ENCODE peak calls at places on chromosome 13, in nine cellular contexts. I, P, S, D, Z, L, N, Q and V are unnamed samples.

GRCh38 chr13:114203536-114203935 is 24.5 kb downstream of the CFAP97D2 start:
- DNase-seq in I (no peak), P (no peak), S (no peak), D (no peak), Z (no peak), L (no peak), N (no peak), Q (no peak), V (peak)

GRCh38 chr13:101327844-101328243 is 88.5 kb downstream of the NALCN start:
- DNase-seq in I (no peak), P (no peak), S (no peak), D (no peak), Z (no peak), L (no peak), N (no peak), Q (no peak), V (no peak)

GRCh38 chr13:110116072-110116487 is 190.9 kb downstream of the COL4A1 start:
- DNase-seq in I (peak), P (no peak), S (no peak), D (peak), Z (peak), L (no peak), N (peak), Q (peak), V (no peak)

GRCh38 chr13:98977568-98978270 is at the start of gene DOCK9:
- DNase-seq in I (peak), P (peak), S (no peak), D (peak), Z (no peak), L (peak), N (peak), Q (peak), V (peak)

GRCh38 chr13:99261040-99261439 is 2.9 kb upstream of the GPR18 start:
- DNase-seq in I (no peak), P (no peak), S (no peak), D (no peak), Z (no peak), L (no peak), N (no peak), Q (no peak), V (no peak)

GRCh38 chr13:47038196-47038595 is 141.3 kb upstream of the HTR2A start:
- DNase-seq in I (no peak), P (no peak), S (no peak), D (no peak), Z (no peak), L (peak), N (peak), Q (peak), V (no peak)

GRCh38 chr13:77176350-77176749 is 149.4 kb upstream of the FBXL3 start:
- DNase-seq in I (peak), P (no peak), S (peak), D (no peak), Z (no peak), L (peak), N (peak), Q (no peak), V (peak)

GRCh38 chr13:94546071-94546839 is 49.7 kb downstream of the TGDS start:
- DNase-seq in I (no peak), P (no peak), S (no peak), D (no peak), Z (no peak), L (no peak), N (no peak), Q (peak), V (no peak)

GRCh38 chr13:27728271-27728670 is 64.0 kb upstream of the GSX1 start:
- DNase-seq in I (no peak), P (no peak), S (no peak), D (peak), Z (no peak), L (no peak), N (no peak), Q (peak), V (no peak)

DNA sequence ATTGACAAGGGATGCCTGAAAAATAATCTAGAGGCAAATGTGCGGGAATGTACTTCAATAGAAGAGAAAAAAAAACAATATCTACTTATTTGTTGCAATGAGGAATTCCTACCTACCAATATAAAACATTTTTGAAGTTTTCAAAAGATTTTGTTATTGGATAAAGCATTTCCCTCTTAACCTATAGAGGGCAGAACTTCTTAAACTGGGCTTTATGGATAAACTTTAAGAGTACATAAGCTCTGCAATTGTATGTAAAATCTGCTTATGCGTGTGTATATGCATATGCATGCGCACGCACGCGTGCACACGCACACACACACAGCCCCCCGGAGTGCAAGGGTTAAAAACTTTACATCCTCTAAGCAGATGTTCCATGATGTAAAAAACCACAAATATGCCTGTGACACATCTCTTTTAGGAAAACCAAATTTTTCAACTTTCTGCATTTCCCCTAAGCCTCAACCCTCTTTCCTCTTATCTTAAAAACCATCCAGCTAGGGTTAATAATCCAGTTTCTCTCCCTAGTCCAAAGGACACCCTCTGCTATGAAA is 73.1 kb upstream of the OXGR1 start:
- DNase-seq in I (no peak), P (no peak), S (no peak), D (no peak), Z (no peak), L (peak), N (peak), Q (no peak), V (no peak)
- TF ChIP-seq CTCF in I (no peak), P (no peak), S (peak), D (peak), Z (no peak), L (no peak), N (peak), Q (peak), V (peak)

DNA sequence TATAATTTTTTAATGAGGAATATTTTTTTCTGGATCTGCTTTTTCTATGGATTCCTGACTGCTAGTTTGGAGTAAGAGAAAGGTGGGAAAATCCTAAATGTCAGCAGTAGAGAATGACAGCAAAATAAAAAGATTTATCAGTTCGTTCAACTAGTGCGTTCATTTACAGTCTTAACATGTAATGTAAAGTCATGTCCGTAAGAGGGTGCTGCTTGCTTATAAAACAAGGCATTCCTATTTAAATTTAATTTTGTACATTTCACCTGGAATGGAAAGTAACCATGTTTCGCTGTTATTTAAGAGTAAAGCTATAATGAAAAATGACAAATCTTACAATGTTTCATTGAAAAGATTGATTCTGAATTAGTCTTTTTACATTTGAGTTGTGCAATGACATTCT is 76.6 kb downstream of the ZMYM2 start:
- DNase-seq in I (no peak), P (no peak), S (no peak), D (no peak), Z (no peak), L (no peak), N (no peak), Q (no peak), V (no peak)
- TF ChIP-seq CTCF in I (no peak), P (no peak), S (peak), D (no peak), Z (no peak), L (no peak), N (peak), Q (no peak), V (peak)

DNA sequence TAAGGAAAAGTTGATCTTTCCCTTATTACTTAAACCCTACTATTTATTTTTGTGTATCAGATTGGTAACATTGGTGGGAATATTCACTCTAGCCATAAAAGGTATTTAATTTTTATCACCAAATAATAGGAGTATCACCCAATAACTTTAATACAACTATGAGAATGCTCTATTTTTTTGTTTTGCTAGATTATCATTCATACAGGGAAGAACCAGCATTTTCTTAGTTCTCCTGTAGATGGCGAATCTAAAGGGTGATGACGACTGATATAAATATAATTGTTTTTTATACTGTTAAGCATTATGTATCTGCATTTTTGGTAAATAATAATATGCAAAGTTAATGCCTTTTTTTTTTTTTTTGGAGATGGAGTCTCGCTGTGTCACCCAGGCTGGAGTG is 7.9 kb upstream of the FRY start:
- DNase-seq in I (no peak), P (no peak), S (no peak), D (no peak), Z (no peak), L (no peak), N (no peak), Q (no peak), V (no peak)
- TF ChIP-seq CTCF in I (peak), P (no peak), S (peak), D (peak), Z (no peak), L (no peak), N (peak), Q (no peak), V (peak)

GRCh38 chr13:91126806-91127205 is 220.7 kb upstream of the MIR17HG start:
- DNase-seq in I (no peak), P (no peak), S (no peak), D (no peak), Z (no peak), L (peak), N (no peak), Q (no peak), V (no peak)
- TF ChIP-seq CTCF in I (no peak), P (no peak), S (no peak), D (no peak), Z (no peak), L (no peak), N (no peak), Q (no peak), V (no peak)

GRCh38 chr13:54187461-54187860 is 1158.8 kb downstream of the OLFM4 start:
- DNase-seq in I (no peak), P (no peak), S (no peak), D (no peak), Z (no peak), L (no peak), N (no peak), Q (no peak), V (no peak)

GRCh38 chr13:54185101-54185500 is 1156.5 kb downstream of the OLFM4 start:
- DNase-seq in I (no peak), P (no peak), S (no peak), D (no peak), Z (no peak), L (no peak), N (no peak), Q (no peak), V (no peak)

GRCh38 chr13:54183728-54184127 is 1155.1 kb downstream of the OLFM4 start:
- DNase-seq in I (no peak), P (no peak), S (no peak), D (no peak), Z (no peak), L (no peak), N (no peak), Q (no peak), V (no peak)

GRCh38 chr13:54184576-54184975 is 1156.0 kb downstream of the OLFM4 start:
- DNase-seq in I (no peak), P (no peak), S (no peak), D (no peak), Z (no peak), L (no peak), N (no peak), Q (no peak), V (no peak)

GRCh38 chr13:54185785-54186184 is 1157.2 kb downstream of the OLFM4 start:
- DNase-seq in I (peak), P (no peak), S (no peak), D (peak), Z (no peak), L (no peak), N (no peak), Q (peak), V (no peak)
- TF ChIP-seq CTCF in I (no peak), P (no peak), S (no peak), D (peak), Z (no peak), L (no peak), N (no peak), Q (peak), V (peak)

DNA sequence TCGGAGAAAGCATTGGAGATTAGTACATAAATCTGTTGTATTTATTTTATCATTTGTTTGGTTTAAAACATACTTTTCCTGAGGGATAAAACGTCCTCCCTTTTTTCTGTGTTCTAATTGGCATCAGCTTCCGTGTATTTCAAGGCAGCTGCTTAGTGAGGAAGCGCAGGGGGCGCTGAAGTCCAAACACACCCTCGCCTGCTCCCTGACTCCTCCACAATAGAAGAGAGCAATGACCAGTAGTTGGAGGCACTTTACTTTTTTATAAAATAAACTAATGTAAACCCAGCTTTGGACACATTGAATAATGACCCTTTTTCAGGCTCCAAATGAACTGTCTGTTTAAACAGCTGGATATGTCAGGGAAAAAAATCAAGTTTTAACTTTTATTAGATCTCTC is 79.9 kb downstream of the RNASEH2B start:
- DNase-seq in I (no peak), P (no peak), S (no peak), D (peak), Z (no peak), L (no peak), N (peak), Q (peak), V (no peak)
- TF ChIP-seq CTCF in I (no peak), P (no peak), S (peak), D (peak), Z (no peak), L (peak), N (peak), Q (peak), V (no peak)

GRCh38 chr13:37616131-37616530 is 17.6 kb upstream of the POSTN start:
- DNase-seq in I (no peak), P (no peak), S (no peak), D (no peak), Z (no peak), L (peak), N (peak), Q (no peak), V (no peak)
- TF ChIP-seq CTCF in I (no peak), P (no peak), S (peak), D (no peak), Z (no peak), L (no peak), N (no peak), Q (no peak), V (no peak)

GRCh38 chr13:21673592-21674270 is 2.9 kb downstream of the FGF9 start:
- DNase-seq in I (peak), P (no peak), S (no peak), D (peak), Z (no peak), L (no peak), N (no peak), Q (peak), V (peak)
- TF ChIP-seq CTCF in I (no peak), P (peak), S (no peak), D (no peak), Z (no peak), L (no peak), N (no peak), Q (peak), V (no peak)